ENCODE peak calls at places on chromosomes 6 and 20, in nine cellular contexts. X is AG04450; N is adrenal gland; T is posterior vena cava; E is CD8-positive, alpha-beta memory T cell; Q is fibroblast of lung; Z is ACHN; S is activated CD8-positive, alpha-beta memory T cell treated with anti-CD3 and anti-CD28 coated beads, Interleukin-2, amount 10 ng/mL, durations not matched to agents 7 days and 5 days; C is fibroblast of pulmonary artery. R is an unnamed sample.

GRCh38 chr20:35947489-35947888 is 6.8 kb downstream of the SCAND1 start:
- DNase-seq in X (no peak), N (no peak), T (no peak), E (no peak), Q (peak; percentile 10), Z (peak; percentile 36), S (peak; percentile 55), C (peak; percentile 28), R (no peak)

GRCh38 chr6:131226465-131226864 is 91.2 kb downstream of the AKAP7 start:
- DNase-seq in X (no peak), N (no peak), T (no peak), E (no peak), Q (no peak), Z (no peak), S (no peak), C (no peak), R (no peak)

GRCh38 chr20:63061701-63062100 is 54.9 kb upstream of the BHLHE23 start:
- DNase-seq in X (no peak), N (no peak), T (peak; percentile 45), E (no peak), Q (no peak), Z (no peak), S (no peak), C (no peak), R (no peak)

GRCh38 chr6:159168536-159169192 is 536 bp upstream of the FNDC1 start:
- DNase-seq in X (no peak), N (peak; percentile 32), T (peak; percentile 83), E (no peak), Q (peak; percentile 49), Z (peak; percentile 63), S (no peak), C (peak; percentile 50), R (no peak)

GRCh38 chr6:54098450-54099044 is 12.7 kb upstream of the MLIP start:
- DNase-seq in X (no peak), N (no peak), T (no peak), E (no peak), Q (no peak), Z (no peak), S (no peak), C (no peak), R (no peak)

GRCh38 chr20:48170625-48171024 is 385.3 kb upstream of the SULF2 start:
- DNase-seq in X (no peak), N (no peak), T (peak; percentile 1), E (no peak), Q (no peak), Z (no peak), S (no peak), C (no peak), R (no peak)

GRCh38 chr20:62123450-62124118 is 1.3 kb downstream of the LSM14B start:
- DNase-seq in X (no peak), N (peak; percentile 35), T (no peak), E (no peak), Q (peak; percentile 33), Z (no peak), S (no peak), C (peak; percentile 44), R (no peak)

GRCh38 chr6:163780993-163781392 is 366.5 kb downstream of the QKI start:
- DNase-seq in X (no peak), N (no peak), T (no peak), E (no peak), Q (peak; percentile 23), Z (no peak), S (no peak), C (no peak), R (no peak)

GRCh38 chr6:56524891-56525703 is 117.6 kb downstream of the DST start:
- DNase-seq in X (peak; percentile 84), N (no peak), T (no peak), E (no peak), Q (peak; percentile 99), Z (no peak), S (no peak), C (peak; percentile 76), R (no peak)

GRCh38 chr20:43919686-43920403 is 5.2 kb downstream of the TOX2 start:
- DNase-seq in X (no peak), N (no peak), T (no peak), E (no peak), Q (no peak), Z (no peak), S (no peak), C (no peak), R (no peak)

GRCh38 chr20:839015-839414 is 5.5 kb downstream of the FAM110A start:
- DNase-seq in X (no peak), N (no peak), T (peak; percentile 4), E (no peak), Q (no peak), Z (no peak), S (no peak), C (no peak), R (no peak)

GRCh38 chr6:111566222-111566717 is 39.4 kb downstream of the TRAF3IP2 start:
- DNase-seq in X (no peak), N (no peak), T (no peak), E (no peak), Q (no peak), Z (no peak), S (no peak), C (no peak), R (no peak)

GRCh38 chr6:43904311-43905123 is 134.5 kb downstream of the VEGFA start:
- DNase-seq in X (no peak), N (no peak), T (no peak), E (no peak), Q (no peak), Z (no peak), S (no peak), C (peak; percentile 26), R (no peak)

GRCh38 chr6:109339906-109340678 is 42.2 kb downstream of the CD164 start:
- DNase-seq in X (no peak), N (no peak), T (no peak), E (no peak), Q (no peak), Z (no peak), S (no peak), C (no peak), R (no peak)

GRCh38 chr6:111536888-111537287 is 53.9 kb upstream of the REV3L start:
- DNase-seq in X (no peak), N (peak; percentile 37), T (no peak), E (no peak), Q (no peak), Z (no peak), S (no peak), C (peak; percentile 44), R (no peak)

GRCh38 chr6:27532820-27533538 is 60.1 kb upstream of the ZNF184 start:
- DNase-seq in X (no peak), N (no peak), T (no peak), E (no peak), Q (no peak), Z (peak; percentile 95), S (no peak), C (peak; percentile 39), R (no peak)

GRCh38 chr6:129578315-129578714 is 131.7 kb downstream of the ARHGAP18 start:
- DNase-seq in X (no peak), N (no peak), T (no peak), E (no peak), Q (no peak), Z (no peak), S (no peak), C (no peak), R (no peak)

GRCh38 chr6:36280467-36280866 is 10.6 kb downstream of the PNPLA1 start:
- DNase-seq in X (no peak), N (no peak), T (no peak), E (no peak), Q (no peak), Z (no peak), S (no peak), C (no peak), R (no peak)

GRCh38 chr6:47116616-47117015 is 74.5 kb upstream of the ADGRF1 start:
- DNase-seq in X (no peak), N (no peak), T (no peak), E (no peak), Q (no peak), Z (no peak), S (no peak), C (no peak), R (no peak)

GRCh38 chr20:682123-682522 is 6.5 kb upstream of the SCRT2 start:
- DNase-seq in X (no peak), N (no peak), T (no peak), E (no peak), Q (no peak), Z (no peak), S (no peak), C (no peak), R (no peak)

GRCh38 chr6:131754715-131755567 is 44.1 kb upstream of the CTAGE9 start:
- DNase-seq in X (no peak), N (no peak), T (no peak), E (no peak), Q (no peak), Z (no peak), S (no peak), C (no peak), R (no peak)